ENCODE peak calls at places on chromosomes 3 and 15, in five cellular contexts. U, O, D, G and X are unnamed samples.

GRCh38 chr3:47664519-47664918 is 85.9 kb upstream of the CSPG5 start:
- DNase-seq in U (no peak), G (no peak), O (no peak), D (peak; percentile 67), X (no peak)

GRCh38 chr15:74961616-74962015 is 5.0 kb upstream of the RPP25 start:
- DNase-seq in G (no peak), D (no peak), O (no peak), U (no peak), X (no peak)

GRCh38 chr3:48989126-48989795 is 780 bp upstream of the P4HTM start:
- DNase-seq in O (no peak), U (no peak), D (no peak), G (no peak), X (no peak)

GRCh38 chr15:78242128-78242527 is 7.8 kb upstream of the ACSBG1 start:
- DNase-seq in G (no peak), D (peak; percentile 79), O (no peak), U (no peak), X (no peak)

GRCh38 chr3:81549388-81549787 is 212.1 kb downstream of the GBE1 start:
- DNase-seq in O (no peak), U (no peak), D (no peak), G (no peak), X (no peak)

GRCh38 chr3:160473233-160473632 is 23.6 kb upstream of the TRIM59 start:
- DNase-seq in G (no peak), D (no peak), O (no peak), U (peak; percentile 90), X (no peak)

GRCh38 chr3:15660055-15660940 is 58.8 kb downstream of the BTD start:
- DNase-seq in G (no peak), O (no peak), D (no peak), U (no peak), X (no peak)

GRCh38 chr15:100704281-100705055 is 102.1 kb downstream of the ASB7 start:
- DNase-seq in G (no peak), O (no peak), D (no peak), U (peak; percentile 81), X (no peak)

GRCh38 chr3:193816656-193817311 is 223.8 kb downstream of the OPA1 start:
- DNase-seq in G (no peak), U (peak; percentile 7), O (peak; percentile 19), D (peak; percentile 92), X (no peak)

GRCh38 chr15:50333229-50333628 is 21.8 kb downstream of the GABPB1 start:
- DNase-seq in U (no peak), G (no peak), O (no peak), D (no peak), X (no peak)

GRCh38 chr3:59480486-59480995 is 430.7 kb upstream of the CFAP20DC start:
- DNase-seq in D (no peak), O (no peak), G (no peak), U (peak; percentile 46), X (peak; percentile 36)

GRCh38 chr3:134075568-134075825 is 45.8 kb upstream of the SLCO2A1 start:
- DNase-seq in O (no peak), G (no peak), D (no peak), U (no peak), X (no peak)

GRCh38 chr15:90223441-90224165 is 10.1 kb downstream of the CIB1 start:
- DNase-seq in U (no peak), G (no peak), O (no peak), D (no peak), X (no peak)